ENCODE peak calls at places on chromosomes 11 and 22, in five cellular contexts. Y is K562, J is HepG2, P is H1, X is GM12878. I is an unnamed sample.

GRCh38 chr22:20108757-20109230 is 7.1 kb upstream of the RANBP1 start:
- DNase-seq in P (no peak), J (no peak), Y (no peak), X (no peak), I (no peak)

GRCh38 chr11:77131560-77131959 is 3.5 kb downstream of the MYO7A start:
- DNase-seq in J (no peak), X (no peak), P (no peak), Y (no peak), I (no peak)

GRCh38 chr11:119361056-119361787 is 14.7 kb upstream of the MFRP start:
- DNase-seq in J (peak; percentile 38), P (no peak), X (no peak), Y (peak; percentile 83), I (peak; percentile 88)

GRCh38 chr11:95849087-95849825 is 59.0 kb downstream of the CEP57 start:
- DNase-seq in Y (peak; percentile 39), J (peak; percentile 64), P (peak; percentile 7), X (no peak), I (peak; percentile 59)

GRCh38 chr11:122877732-122878131 is 4.8 kb upstream of the JHY start:
- DNase-seq in P (no peak), X (no peak), Y (no peak), J (no peak), I (no peak)

GRCh38 chr11:75583710-75584658 is 21.9 kb downstream of the SERPINH1 start:
- DNase-seq in X (no peak), Y (peak; percentile 47), P (no peak), J (no peak), I (peak; percentile 82)

GRCh38 chr11:74278721-74279148 is 32.7 kb downstream of the P4HA3 start:
- DNase-seq in J (no peak), Y (no peak), P (no peak), X (no peak), I (no peak)

GRCh38 chr11:1239596-1240205 is 16.8 kb downstream of the MUC5B start:
- DNase-seq in X (no peak), J (no peak), P (no peak), Y (no peak), I (no peak)

GRCh38 chr22:23007823-23008222 is 62.5 kb upstream of the GNAZ start:
- DNase-seq in J (no peak), Y (peak; percentile 50), X (no peak), P (no peak), I (no peak)

GRCh38 chr11:6925636-6926207 is 504 bp upstream of the ZNF215 start:
- DNase-seq in P (no peak), J (no peak), X (no peak), Y (peak; percentile 52), I (peak; percentile 49)

GRCh38 chr11:111913031-111913861 is 712 bp downstream of the HSPB2 start:
- DNase-seq in P (no peak), Y (no peak), X (no peak), J (no peak), I (no peak)

GRCh38 chr11:69040581-69041260 is 8.0 kb upstream of the TPCN2 start:
- DNase-seq in J (no peak), X (no peak), Y (no peak), P (no peak), I (no peak)

GRCh38 chr11:10309163-10310093 is 4.6 kb downstream of the ADM start:
- DNase-seq in J (peak; percentile 74), X (no peak), Y (peak; percentile 43), P (no peak), I (peak; percentile 32)

GRCh38 chr11:57387284-57388030 is 3.0 kb downstream of the PRG2 start:
- DNase-seq in Y (peak; percentile 40), P (no peak), J (no peak), X (no peak), I (no peak)

GRCh38 chr11:67401495-67402191 is at the start of gene PPP1CA:
- DNase-seq in P (peak; percentile 64), Y (peak; percentile 99), J (peak; percentile 75), X (no peak), I (peak; percentile 92)

GRCh38 chr22:46620588-46621242 is 529 bp downstream of the GRAMD4 start:
- DNase-seq in X (no peak), Y (no peak), P (no peak), J (no peak), I (peak; percentile 0)

GRCh38 chr22:31093090-31093850 is 12.2 kb downstream of the SMTN start:
- DNase-seq in J (no peak), P (no peak), X (no peak), Y (no peak), I (no peak)

GRCh38 chr11:103946793-103947565 is 89.5 kb upstream of the DDI1 start:
- DNase-seq in X (no peak), Y (no peak), J (no peak), P (no peak), I (no peak)

GRCh38 chr11:73271936-73272679 is at the start of gene P2RY6:
- DNase-seq in J (peak; percentile 75), X (no peak), P (no peak), Y (no peak), I (peak; percentile 28)

GRCh38 chr11:126797801-126798200 is 202.8 kb downstream of the KIRREL3 start:
- DNase-seq in J (no peak), P (no peak), Y (no peak), X (no peak), I (no peak)

GRCh38 chr11:104918113-104918824 is 20.0 kb upstream of the CASP12 start:
- DNase-seq in Y (no peak), X (no peak), J (no peak), P (no peak), I (no peak)

GRCh38 chr22:46941958-46942815 is 179.7 kb downstream of the TBC1D22A start:
- DNase-seq in Y (no peak), P (no peak), J (no peak), X (no peak), I (no peak)

GRCh38 chr11:22763166-22763565 is 66.4 kb downstream of the SVIP start:
- DNase-seq in X (no peak), P (no peak), J (no peak), Y (no peak), I (peak; percentile 10)

GRCh38 chr11:33063326-33063775 is 24.0 kb downstream of the TCP11L1 start:
- DNase-seq in P (no peak), Y (no peak), X (peak; percentile 76), J (no peak), I (no peak)

GRCh38 chr11:23263466-23263865 is 403.2 kb upstream of the CCDC179 start:
- DNase-seq in J (no peak), X (no peak), P (no peak), Y (no peak), I (no peak)

GRCh38 chr11:67033661-67034166 is 10.8 kb downstream of the SYT12 start:
- DNase-seq in P (no peak), Y (no peak), J (no peak), X (no peak), I (no peak)

GRCh38 chr22:20271114-20271994 is 3.2 kb upstream of the RTN4R start:
- DNase-seq in Y (no peak), X (no peak), P (no peak), J (no peak), I (no peak)

GRCh38 chr11:71962428-71963038 is 33.7 kb downstream of the RNF121 start:
- DNase-seq in X (peak; percentile 53), Y (no peak), J (no peak), P (no peak), I (no peak)

GRCh38 chr11:134586726-134587125 is 174.7 kb upstream of the B3GAT1 start:
- DNase-seq in P (no peak), Y (no peak), J (no peak), X (no peak), I (no peak)

GRCh38 chr22:46047841-46048595 is 71.1 kb upstream of the WNT7B start:
- DNase-seq in J (no peak), P (no peak), X (no peak), Y (no peak), I (no peak)

GRCh38 chr11:84714316-84714780 is 912.8 kb downstream of the DLG2 start:
- DNase-seq in P (no peak), X (no peak), J (peak; percentile 58), Y (peak; percentile 25), I (peak; percentile 91)

GRCh38 chr11:32884770-32885384 is 7.7 kb upstream of the QSER1 start:
- DNase-seq in P (no peak), X (no peak), J (no peak), Y (no peak), I (peak; percentile 60)

GRCh38 chr11:128328955-128329551 is 258.3 kb downstream of the ETS1 start:
- DNase-seq in P (no peak), J (no peak), X (no peak), Y (no peak), I (no peak)
- TF ChIP-seq CREB1 in P (no peak), J (no peak), X (no peak), Y (no peak), I (no peak)

GRCh38 chr11:15170698-15171097 is 56.0 kb downstream of the INSC start:
- DNase-seq in Y (no peak), P (no peak), X (no peak), J (no peak), I (no peak)
- H3K4me1 ChIP-seq in Y (no peaks in the 10 kb centered on the region), P (no peaks in the 10 kb centered on the region), X (no peaks in the 10 kb centered on the region), J (no peaks in the 10 kb centered on the region), I (no peaks in the 10 kb centered on the region)

GRCh38 chr22:50635591-50635990 is 7.6 kb upstream of the ARSA start:
- DNase-seq in J (no peak), P (no peak), X (no peak), Y (no peak), I (no peak)

GRCh38 chr22:50630376-50630775 is 2.4 kb upstream of the ARSA start:
- DNase-seq in Y (no peak), P (no peak), J (no peak), X (no peak), I (no peak)

GRCh38 chr22:50628543-50629134 is 687 bp upstream of the ARSA start:
- DNase-seq in P (no peak), X (no peak), Y (no peak), J (no peak), I (no peak)

GRCh38 chr22:50627914-50628542 is at the start of gene ARSA:
- DNase-seq in X (peak; percentile 11), P (no peak), Y (peak; percentile 79), J (peak; percentile 70), I (peak; percentile 88)

DNA sequence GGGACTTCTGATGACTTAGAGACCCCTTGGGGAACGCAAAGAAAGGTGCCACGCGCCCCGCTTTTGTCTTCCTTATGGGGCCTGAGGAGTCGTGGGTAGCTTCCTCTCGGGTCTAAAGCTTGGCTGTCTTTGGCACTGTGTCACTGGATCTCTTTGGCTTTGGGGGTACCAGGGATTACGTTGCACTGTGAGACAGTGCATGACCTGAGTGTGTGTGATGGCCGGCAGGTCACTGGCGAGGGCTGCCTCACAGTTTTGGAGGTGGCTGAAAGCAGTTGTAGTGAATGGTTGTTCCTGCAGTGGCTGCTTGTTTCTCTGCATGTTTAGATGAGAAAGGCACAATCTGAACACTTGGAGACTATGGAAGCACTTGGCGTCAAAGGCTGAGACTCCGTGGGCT is 5.8 kb upstream of the ARSA start:
- DNase-seq in Y (no peak), P (no peak), J (no peak), X (no peak), I (no peak)
- TF ChIP-seq CREB1 in Y (no peak), P (no peak), J (no peak), X (no peak), I (no peak)

GRCh38 chr22:37626144-37626543 is 13.3 kb upstream of the SH3BP1 start:
- DNase-seq in Y (no peak), J (no peak), P (no peak), X (no peak), I (no peak)
- H3K4me1 ChIP-seq in Y (no peaks in the 10 kb centered on the region), J (peaks cover 18% of the 10 kb centered on the region), P (no peaks in the 10 kb centered on the region), X (peaks cover 27% of the 10 kb centered on the region), I (no peaks in the 10 kb centered on the region)

I was measured in GM23338.